ENCODE peak calls at places on chromosomes 1 and 21, in six cellular contexts. One of them, this sample, is unnamed. For H3K9me3, the result is how much of the 10 kb centered on the place peaks cover.

GRCh38 chr1:201172999-201173610 is 17.5 kb upstream of the IGFN1 start:
- DNase-seq in right cardiac atrium: no peak
- DNase-seq in adrenal gland: no peak
- DNase-seq in PC-3: peak
- DNase-seq in mammary epithelial cell: peak
- DNase-seq in upper lobe of left lung: no peak
- DNase-seq in this sample: no peak

GRCh38 chr1:85278853-85279314 is 2.5 kb upstream of the BCL10 start:
- DNase-seq in upper lobe of left lung: no peak
- DNase-seq in mammary epithelial cell: peak
- DNase-seq in PC-3: peak
- DNase-seq in adrenal gland: peak
- DNase-seq in right cardiac atrium: no peak
- DNase-seq in this sample: no peak

GRCh38 chr1:26121854-26122773 is 10.5 kb downstream of the PDIK1L start:
- DNase-seq in right cardiac atrium: no peak
- DNase-seq in PC-3: peak
- DNase-seq in upper lobe of left lung: no peak
- DNase-seq in mammary epithelial cell: no peak
- DNase-seq in adrenal gland: no peak
- DNase-seq in this sample: no peak

GRCh38 chr21:38766987-38767722 is 38.6 kb upstream of the ETS2 start:
- DNase-seq in mammary epithelial cell: peak
- DNase-seq in right cardiac atrium: no peak
- DNase-seq in PC-3: no peak
- DNase-seq in adrenal gland: no peak
- DNase-seq in upper lobe of left lung: no peak
- DNase-seq in this sample: no peak

GRCh38 chr1:94909486-94909885 is 17.4 kb downstream of the CNN3 start:
- DNase-seq in right cardiac atrium: no peak
- DNase-seq in PC-3: no peak
- DNase-seq in adrenal gland: no peak
- DNase-seq in mammary epithelial cell: no peak
- DNase-seq in upper lobe of left lung: no peak
- DNase-seq in this sample: no peak

GRCh38 chr1:9689971-9690381 is 38.4 kb downstream of the PIK3CD start:
- DNase-seq in upper lobe of left lung: peak
- DNase-seq in PC-3: no peak
- DNase-seq in mammary epithelial cell: no peak
- DNase-seq in adrenal gland: peak
- DNase-seq in right cardiac atrium: peak
- DNase-seq in this sample: peak

GRCh38 chr1:230127105-230128054 is 60.3 kb downstream of the GALNT2 start:
- DNase-seq in mammary epithelial cell: no peak
- DNase-seq in upper lobe of left lung: no peak
- DNase-seq in PC-3: no peak
- DNase-seq in right cardiac atrium: no peak
- DNase-seq in adrenal gland: no peak
- DNase-seq in this sample: no peak

GRCh38 chr1:39745016-39745670 is 6.5 kb downstream of the PPIE start:
- DNase-seq in mammary epithelial cell: no peak
- DNase-seq in PC-3: no peak
- DNase-seq in upper lobe of left lung: peak
- DNase-seq in right cardiac atrium: no peak
- DNase-seq in adrenal gland: no peak
- DNase-seq in this sample: no peak

GRCh38 chr1:193457676-193458075 is 271.3 kb upstream of the B3GALT2 start:
- DNase-seq in mammary epithelial cell: no peak
- DNase-seq in PC-3: no peak
- DNase-seq in adrenal gland: peak
- DNase-seq in upper lobe of left lung: no peak
- DNase-seq in right cardiac atrium: no peak
- DNase-seq in this sample: no peak

GRCh38 chr1:116001739-116002487 is 25.6 kb downstream of the SLC22A15 start:
- DNase-seq in adrenal gland: no peak
- DNase-seq in mammary epithelial cell: peak
- DNase-seq in right cardiac atrium: no peak
- DNase-seq in upper lobe of left lung: no peak
- DNase-seq in PC-3: peak
- DNase-seq in this sample: no peak

GRCh38 chr1:216723274-216723780 is at the start of gene ESRRG:
- DNase-seq in PC-3: no peak
- DNase-seq in adrenal gland: peak
- DNase-seq in upper lobe of left lung: peak
- DNase-seq in right cardiac atrium: peak
- DNase-seq in mammary epithelial cell: no peak
- DNase-seq in this sample: peak

GRCh38 chr1:95655321-95656020 is 421.5 kb downstream of the RWDD3 start:
- DNase-seq in adrenal gland: no peak
- DNase-seq in mammary epithelial cell: no peak
- DNase-seq in right cardiac atrium: no peak
- DNase-seq in PC-3: no peak
- DNase-seq in upper lobe of left lung: no peak
- DNase-seq in this sample: no peak

GRCh38 chr1:2137257-2138121 is 57.1 kb downstream of the FAAP20 start:
- DNase-seq in PC-3: no peak
- DNase-seq in adrenal gland: no peak
- DNase-seq in mammary epithelial cell: no peak
- DNase-seq in upper lobe of left lung: no peak
- DNase-seq in right cardiac atrium: peak
- DNase-seq in this sample: no peak

GRCh38 chr1:40679165-40679953 is 12.1 kb upstream of the NFYC start:
- DNase-seq in right cardiac atrium: no peak
- DNase-seq in upper lobe of left lung: no peak
- DNase-seq in PC-3: no peak
- DNase-seq in adrenal gland: no peak
- DNase-seq in mammary epithelial cell: no peak
- DNase-seq in this sample: no peak

GRCh38 chr21:34243562-34243961 is 120.2 kb upstream of the KCNE2 start:
- DNase-seq in adrenal gland: peak
- DNase-seq in PC-3: peak
- DNase-seq in mammary epithelial cell: peak
- DNase-seq in right cardiac atrium: no peak
- DNase-seq in upper lobe of left lung: no peak
- DNase-seq in this sample: no peak

GRCh38 chr1:36740446-36740845 is 257.7 kb upstream of the CSF3R start:
- DNase-seq in adrenal gland: no peak
- DNase-seq in mammary epithelial cell: no peak
- DNase-seq in upper lobe of left lung: no peak
- DNase-seq in PC-3: no peak
- DNase-seq in right cardiac atrium: no peak
- DNase-seq in this sample: no peak

GRCh38 chr1:86018311-86018923 is 138.2 kb downstream of the COL24A1 start:
- DNase-seq in adrenal gland: no peak
- DNase-seq in right cardiac atrium: no peak
- DNase-seq in PC-3: peak
- DNase-seq in mammary epithelial cell: peak
- DNase-seq in upper lobe of left lung: no peak
- DNase-seq in this sample: no peak

GRCh38 chr1:5991784-5992033 is 516 bp downstream of the NPHP4 start:
- DNase-seq in mammary epithelial cell: no peak
- DNase-seq in right cardiac atrium: peak
- DNase-seq in adrenal gland: no peak
- DNase-seq in PC-3: no peak
- DNase-seq in upper lobe of left lung: no peak
- DNase-seq in this sample: no peak

GRCh38 chr1:208131631-208132286 is 112.4 kb downstream of the PLXNA2 start:
- DNase-seq in PC-3: no peak
- DNase-seq in mammary epithelial cell: no peak
- DNase-seq in adrenal gland: no peak
- DNase-seq in right cardiac atrium: no peak
- DNase-seq in upper lobe of left lung: no peak
- DNase-seq in this sample: no peak

GRCh38 chr1:20978413-20978812 is 191.3 kb upstream of the HP1BP3 start:
- DNase-seq in right cardiac atrium: no peak
- DNase-seq in upper lobe of left lung: no peak
- DNase-seq in PC-3: no peak
- DNase-seq in mammary epithelial cell: no peak
- DNase-seq in adrenal gland: no peak
- DNase-seq in this sample: no peak

DNA sequence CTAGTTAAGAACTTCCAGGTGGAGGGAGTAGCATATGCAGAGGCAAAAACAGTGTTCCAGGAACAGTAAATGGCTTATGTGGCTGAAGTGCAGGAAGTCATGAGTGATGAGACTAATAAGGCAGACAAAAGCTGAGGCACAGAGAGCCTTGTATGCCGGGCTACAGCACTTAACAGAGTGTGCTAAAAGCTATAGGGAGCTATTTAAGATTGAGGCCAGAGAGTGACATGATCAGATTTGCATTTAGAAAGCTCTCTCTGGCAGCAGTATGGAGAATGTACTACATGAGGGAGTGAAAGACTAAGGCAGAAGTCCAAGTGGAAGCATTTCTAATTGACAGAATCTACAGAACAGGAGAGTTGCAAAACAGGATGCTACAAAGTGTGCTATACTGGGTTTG is 38.6 kb downstream of the WASF2 start:
- DNase-seq in upper lobe of left lung: no peak
- DNase-seq in right cardiac atrium: no peak
- DNase-seq in mammary epithelial cell: no peak
- DNase-seq in PC-3: no peak
- DNase-seq in adrenal gland: no peak
- DNase-seq in this sample: no peak
- H3K9me3 ChIP-seq in upper lobe of left lung: under half
- H3K9me3 ChIP-seq in right cardiac atrium: under half
- H3K9me3 ChIP-seq in mammary epithelial cell: under half
- H3K9me3 ChIP-seq in PC-3: under half
- H3K9me3 ChIP-seq in adrenal gland: under half
- H3K9me3 ChIP-seq in this sample: under half

GRCh38 chr1:203129501-203130231 is 2.1 kb downstream of the ADORA1 start:
- DNase-seq in adrenal gland: peak
- DNase-seq in mammary epithelial cell: no peak
- DNase-seq in upper lobe of left lung: peak
- DNase-seq in right cardiac atrium: peak
- DNase-seq in PC-3: no peak
- DNase-seq in this sample: peak
- H3K4me3 ChIP-seq in adrenal gland: no peak
- H3K4me3 ChIP-seq in mammary epithelial cell: no peak
- H3K4me3 ChIP-seq in upper lobe of left lung: no peak
- H3K4me3 ChIP-seq in right cardiac atrium: no peak
- H3K4me3 ChIP-seq in PC-3: no peak
- H3K4me3 ChIP-seq in this sample: no peak

DNA sequence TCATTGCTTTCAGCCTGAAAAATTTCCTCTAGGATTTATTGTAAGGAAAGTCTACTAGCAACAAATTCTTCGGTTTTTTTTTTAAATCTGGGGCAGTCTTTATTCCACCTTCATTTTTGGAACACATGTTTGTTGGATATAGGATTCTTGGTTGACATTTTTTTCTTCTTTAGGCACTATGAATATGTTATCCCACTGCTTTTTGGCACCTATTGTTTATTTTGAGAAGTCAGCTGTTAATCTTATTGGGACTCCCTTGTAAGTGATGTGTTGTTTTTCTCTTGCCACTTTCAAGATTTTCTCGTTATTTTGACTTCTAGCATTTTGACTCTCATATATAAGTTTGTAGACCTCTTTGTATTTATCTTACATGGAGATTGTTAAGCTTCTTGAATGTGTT is 99.3 kb downstream of the NPHS2 start:
- DNase-seq in mammary epithelial cell: no peak
- DNase-seq in right cardiac atrium: no peak
- DNase-seq in adrenal gland: no peak
- DNase-seq in upper lobe of left lung: no peak
- DNase-seq in PC-3: no peak
- DNase-seq in this sample: no peak
- H3K9me3 ChIP-seq in mammary epithelial cell: under half
- H3K9me3 ChIP-seq in right cardiac atrium: under half
- H3K9me3 ChIP-seq in adrenal gland: under half
- H3K9me3 ChIP-seq in upper lobe of left lung: under half
- H3K9me3 ChIP-seq in PC-3: under half
- H3K9me3 ChIP-seq in this sample: under half

DNA sequence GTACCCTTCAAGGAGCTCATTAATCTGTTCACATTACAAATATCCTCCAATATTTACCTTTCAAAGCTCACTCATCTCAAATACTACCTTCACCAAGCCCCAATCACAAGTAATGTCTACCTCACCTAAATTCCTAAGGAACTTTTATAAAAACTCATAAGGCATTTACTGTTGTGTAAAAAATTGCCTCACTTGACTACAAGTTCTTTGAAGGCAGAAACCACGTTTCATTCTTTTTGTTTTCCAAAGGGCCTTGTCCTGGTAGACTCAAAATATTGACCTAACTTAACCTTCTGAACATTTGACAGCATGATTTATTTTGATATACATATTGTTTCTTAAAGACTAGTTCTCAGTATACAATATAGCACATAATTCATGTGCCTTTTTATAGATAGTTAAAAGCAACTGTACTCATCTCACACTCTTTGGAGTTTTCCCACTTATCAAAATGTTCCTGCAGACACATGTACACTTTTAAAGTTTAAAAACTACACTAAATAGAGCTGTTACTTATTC is 2.5 kb downstream of the USP33 start:
- DNase-seq in right cardiac atrium: no peak
- DNase-seq in upper lobe of left lung: no peak
- DNase-seq in mammary epithelial cell: no peak
- DNase-seq in adrenal gland: no peak
- DNase-seq in PC-3: peak
- DNase-seq in this sample: no peak
- H3K4me3 ChIP-seq in right cardiac atrium: no peak
- H3K4me3 ChIP-seq in upper lobe of left lung: no peak
- H3K4me3 ChIP-seq in mammary epithelial cell: no peak
- H3K4me3 ChIP-seq in adrenal gland: peak
- H3K4me3 ChIP-seq in PC-3: peak
- H3K4me3 ChIP-seq in this sample: no peak

GRCh38 chr21:44818636-44819011 is 762 bp upstream of the SUMO3 start:
- DNase-seq in right cardiac atrium: peak
- DNase-seq in PC-3: no peak
- DNase-seq in mammary epithelial cell: no peak
- DNase-seq in upper lobe of left lung: peak
- DNase-seq in adrenal gland: no peak
- DNase-seq in this sample: no peak

GRCh38 chr21:44822484-44823178 is 4.8 kb upstream of the SUMO3 start:
- DNase-seq in PC-3: no peak
- DNase-seq in adrenal gland: no peak
- DNase-seq in right cardiac atrium: no peak
- DNase-seq in upper lobe of left lung: no peak
- DNase-seq in mammary epithelial cell: no peak
- DNase-seq in this sample: no peak

GRCh38 chr21:44823179-44823654 is 5.4 kb upstream of the SUMO3 start:
- DNase-seq in upper lobe of left lung: no peak
- DNase-seq in PC-3: no peak
- DNase-seq in adrenal gland: no peak
- DNase-seq in mammary epithelial cell: no peak
- DNase-seq in right cardiac atrium: no peak
- DNase-seq in this sample: no peak

GRCh38 chr21:44819283-44820243 is 1.7 kb upstream of the SUMO3 start:
- DNase-seq in right cardiac atrium: no peak
- DNase-seq in adrenal gland: no peak
- DNase-seq in mammary epithelial cell: no peak
- DNase-seq in PC-3: no peak
- DNase-seq in upper lobe of left lung: peak
- DNase-seq in this sample: no peak

GRCh38 chr21:44820851-44821250 is 3.0 kb upstream of the SUMO3 start:
- DNase-seq in adrenal gland: no peak
- DNase-seq in upper lobe of left lung: no peak
- DNase-seq in PC-3: no peak
- DNase-seq in mammary epithelial cell: no peak
- DNase-seq in right cardiac atrium: no peak
- DNase-seq in this sample: no peak
- H3K9me3 ChIP-seq in adrenal gland: under half
- H3K9me3 ChIP-seq in upper lobe of left lung: under half
- H3K9me3 ChIP-seq in PC-3: under half
- H3K9me3 ChIP-seq in mammary epithelial cell: under half
- H3K9me3 ChIP-seq in right cardiac atrium: under half
- H3K9me3 ChIP-seq in this sample: under half